ENCODE peak calls at places on chromosomes 11 and 22, in seven cellular contexts. F is HFFc6, E is PC-9, I is AG04450, Q is astrocyte of the cerebellum, W is type B pancreatic cell, G is ovary. P is an unnamed sample.
A peak's percentile ranks its signal among the peaks of the same experiment; 100 is the strongest.

GRCh38 chr22:50563410-50564160 is 866 bp upstream of the SYCE3 start:
- DNase-seq in F (no peak), E (no peak), I (no peak), Q (no peak), W (no peak), G (no peak), P (no peak)

GRCh38 chr22:28375761-28376534 is 303.7 kb downstream of the TTC28 start:
- DNase-seq in F (no peak), E (no peak), I (no peak), Q (no peak), W (no peak), G (no peak), P (no peak)

GRCh38 chr11:1260023-1260501 is 37.2 kb downstream of the MUC5B start:
- DNase-seq in F (no peak), E (peak; percentile 62), I (no peak), Q (no peak), W (no peak), G (no peak), P (no peak)

GRCh38 chr22:25759825-25760231 is 17.8 kb downstream of the MYO18B start:
- DNase-seq in F (peak; percentile 54), E (peak; percentile 92), I (peak; percentile 61), Q (peak; percentile 90), W (no peak), G (no peak), P (no peak)

GRCh38 chr11:35009191-35009940 is 92.9 kb downstream of the PDHX start:
- DNase-seq in F (peak; percentile 70), E (peak; percentile 100), I (no peak), Q (peak; percentile 91), W (no peak), G (no peak), P (no peak)

GRCh38 chr11:92611157-92611556 is 358.3 kb upstream of the MTNR1B start:
- DNase-seq in F (no peak), E (no peak), I (no peak), Q (no peak), W (no peak), G (no peak), P (no peak)

GRCh38 chr11:118321386-118322082 is 17.0 kb downstream of the CD3E start:
- DNase-seq in F (no peak), E (peak; percentile 100), I (no peak), Q (no peak), W (no peak), G (no peak), P (no peak)

GRCh38 chr11:44416776-44417175 is 106.8 kb upstream of the ALX4 start:
- DNase-seq in F (no peak), E (peak; percentile 27), I (no peak), Q (no peak), W (no peak), G (no peak), P (no peak)

GRCh38 chr11:65401073-65401802 is 14.8 kb downstream of the FRMD8 start:
- DNase-seq in F (no peak), E (no peak), I (no peak), Q (no peak), W (no peak), G (no peak), P (no peak)

GRCh38 chr11:82765466-82766034 is 31.9 kb upstream of the FAM181B start:
- DNase-seq in F (no peak), E (no peak), I (no peak), Q (no peak), W (no peak), G (no peak), P (no peak)

GRCh38 chr11:10454902-10455631 is at the start of gene AMPD3:
- DNase-seq in F (peak; percentile 96), E (peak; percentile 86), I (peak; percentile 96), Q (peak; percentile 52), W (no peak), G (no peak), P (no peak)

GRCh38 chr11:26948881-26949280 is 45.0 kb upstream of the FIBIN start:
- DNase-seq in F (peak; percentile 17), E (no peak), I (no peak), Q (no peak), W (no peak), G (no peak), P (no peak)

GRCh38 chr11:58391879-58392278 is 14.8 kb downstream of the OR5B3 start:
- DNase-seq in F (peak; percentile 33), E (no peak), I (peak; percentile 23), Q (no peak), W (no peak), G (no peak), P (no peak)

GRCh38 chr22:49627217-49628181 is 200.2 kb downstream of the BRD1 start:
- DNase-seq in F (no peak), E (no peak), I (no peak), Q (no peak), W (no peak), G (no peak), P (peak; percentile 89)

GRCh38 chr11:75245356-75246005 is 4.9 kb downstream of the TPBGL start:
- DNase-seq in F (no peak), E (no peak), I (no peak), Q (no peak), W (no peak), G (no peak), P (peak; percentile 30)

GRCh38 chr11:74672332-74672955 is 58.8 kb downstream of the CHRDL2 start:
- DNase-seq in F (peak; percentile 15), E (no peak), I (no peak), Q (no peak), W (no peak), G (no peak), P (no peak)

GRCh38 chr11:46947399-46948077 is 11.0 kb downstream of the CSTPP1 start:
- DNase-seq in F (no peak), E (no peak), I (no peak), Q (no peak), W (no peak), G (no peak), P (no peak)

GRCh38 chr22:48605856-48606255 is 1221.8 kb downstream of the BRD1 start:
- DNase-seq in F (no peak), E (no peak), I (no peak), Q (no peak), W (no peak), G (no peak), P (no peak)

GRCh38 chr11:42243370-42243769 is 783.9 kb upstream of the LRRC4C start:
- DNase-seq in F (no peak), E (no peak), I (no peak), Q (no peak), W (no peak), G (no peak), P (no peak)

GRCh38 chr11:62392944-62393628 is 25.7 kb upstream of the SCGB1A1 start:
- DNase-seq in F (no peak), E (peak; percentile 87), I (no peak), Q (no peak), W (no peak), G (no peak), P (no peak)

GRCh38 chr11:17699157-17700114 is 19.9 kb upstream of the MYOD1 start:
- DNase-seq in F (peak; percentile 34), E (no peak), I (no peak), Q (no peak), W (no peak), G (no peak), P (no peak)

GRCh38 chr11:129968611-129969419 is 33.8 kb downstream of the PRDM10 start:
- DNase-seq in F (no peak), E (no peak), I (no peak), Q (no peak), W (no peak), G (no peak), P (no peak)

GRCh38 chr11:56089697-56090096 is 3.4 kb upstream of the OR8I2 start:
- DNase-seq in F (no peak), E (no peak), I (no peak), Q (no peak), W (no peak), G (no peak), P (no peak)

GRCh38 chr22:21815357-21815756 is 52.1 kb downstream of the MAPK1 start:
- DNase-seq in F (no peak), E (no peak), I (no peak), Q (no peak), W (no peak), G (no peak), P (no peak)

GRCh38 chr11:118216621-118217526 is 7.9 kb downstream of the JAML start:
- DNase-seq in F (no peak), E (no peak), I (no peak), Q (no peak), W (no peak), G (no peak), P (no peak)

GRCh38 chr11:8247312-8247711 is 16.4 kb downstream of the LMO1 start:
- DNase-seq in F (no peak), E (no peak), I (no peak), Q (no peak), W (no peak), G (no peak), P (peak; percentile 57)

GRCh38 chr11:70090989-70091388 is 12.9 kb downstream of the ANO1 start:
- DNase-seq in F (no peak), E (no peak), I (no peak), Q (no peak), W (no peak), G (no peak), P (no peak)

DNA sequence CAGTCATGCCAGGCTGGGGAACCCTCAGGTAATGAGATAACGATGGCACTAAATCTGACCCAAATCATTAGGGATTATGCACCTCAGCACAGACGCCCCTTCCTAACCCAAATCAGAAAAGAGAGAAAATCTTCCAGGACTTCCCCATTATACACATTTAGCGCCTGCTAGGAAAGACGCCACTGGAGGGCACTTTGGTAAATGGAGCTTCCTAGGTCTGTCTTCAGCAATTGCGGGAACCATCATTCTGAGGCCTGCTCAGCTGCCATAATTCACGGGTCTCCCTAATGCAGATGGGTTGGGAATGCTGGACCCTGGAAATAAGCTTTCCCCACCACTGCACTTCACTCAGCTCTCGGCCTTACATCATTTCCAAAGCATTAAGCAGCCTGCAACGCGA is 86.2 kb upstream of the OPCML start:
- DNase-seq in F (no peak), E (no peak), I (no peak), Q (no peak), W (no peak), G (no peak), P (no peak)
- TF ChIP-seq CTCF in F (no peak), E (no peak), I (no peak), Q (no peak), W (no peak), G (no peak), P (no peak)

GRCh38 chr22:46568102-46568809 is 30.8 kb upstream of the CELSR1 start:
- DNase-seq in F (no peak), E (peak; percentile 57), I (no peak), Q (no peak), W (no peak), G (no peak), P (peak; percentile 68)
- TF ChIP-seq CTCF in F (peak; percentile 29), E (no peak), I (no peak), Q (no peak), W (peak; percentile 41), G (no peak), P (peak; percentile 29)

GRCh38 chr22:43885319-43885671 is 6.5 kb downstream of the PNPLA5 start:
- DNase-seq in F (no peak), E (no peak), I (no peak), Q (no peak), W (no peak), G (no peak), P (peak; percentile 59)
- TF ChIP-seq CTCF in F (peak; percentile 58), E (peak; percentile 53), I (no peak), Q (no peak), W (peak; percentile 14), G (no peak), P (peak; percentile 52)

DNA sequence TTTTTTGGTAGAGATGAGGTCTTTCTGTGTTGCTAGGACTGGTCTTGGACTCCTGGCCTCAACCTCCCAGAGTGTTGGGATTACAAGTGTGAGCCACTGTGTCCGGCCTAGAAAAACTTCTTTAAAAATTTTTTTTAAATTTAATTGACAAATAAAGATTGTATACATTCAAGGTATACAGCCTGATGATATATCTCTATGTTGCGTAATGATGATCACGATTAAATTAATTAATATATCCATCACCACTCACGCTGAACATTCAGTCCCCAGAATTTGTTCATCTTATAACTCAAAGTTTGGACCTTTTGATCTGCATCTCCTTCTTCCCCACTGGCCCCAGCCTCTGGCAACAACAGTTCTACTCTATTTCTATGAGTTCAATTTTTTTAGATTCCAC is 27.2 kb downstream of the VSTM5 start:
- DNase-seq in F (no peak), E (no peak), I (no peak), Q (no peak), W (no peak), G (no peak), P (no peak)
- TF ChIP-seq CTCF in F (no peak), E (no peak), I (no peak), Q (no peak), W (no peak), G (no peak), P (no peak)

P was measured in chondrocyte.